ENCODE peak calls at places on chromosomes 5 and 9, in eight cellular contexts. H, N, S, K, A, F, P and U are unnamed samples.

GRCh38 chr9:6645153-6646027 is at the start of gene GLDC:
- DNase-seq in H (no peak), N (peak), S (no peak), K (peak), A (peak), F (no peak), P (peak), U (peak)

GRCh38 chr9:92607088-92607487 is 62.8 kb downstream of the IPPK start:
- DNase-seq in H (no peak), N (no peak), S (peak), K (no peak), A (no peak), F (peak), P (peak), U (no peak)

GRCh38 chr9:125982798-125983406 is 235.7 kb downstream of the PBX3 start:
- DNase-seq in H (no peak), N (no peak), S (no peak), K (no peak), A (no peak), F (no peak), P (no peak), U (no peak)

GRCh38 chr9:17135578-17135904 is 701 bp downstream of the CNTLN start:
- DNase-seq in H (no peak), N (no peak), S (no peak), K (no peak), A (no peak), F (no peak), P (no peak), U (no peak)

GRCh38 chr5:30894811-30895210 is 298.7 kb upstream of the CDH6 start:
- DNase-seq in H (peak), N (no peak), S (no peak), K (no peak), A (no peak), F (peak), P (peak), U (peak)

GRCh38 chr5:65718576-65719310 is 3.2 kb downstream of the SGTB start:
- DNase-seq in H (no peak), N (no peak), S (no peak), K (no peak), A (no peak), F (no peak), P (no peak), U (no peak)

GRCh38 chr9:17130285-17130684 is 4.6 kb upstream of the CNTLN start:
- DNase-seq in H (no peak), N (no peak), S (no peak), K (no peak), A (no peak), F (no peak), P (no peak), U (no peak)

GRCh38 chr9:130940023-130940549 is 1.0 kb upstream of the FIBCD1 start:
- DNase-seq in H (no peak), N (no peak), S (no peak), K (no peak), A (no peak), F (no peak), P (no peak), U (no peak)

GRCh38 chr9:117725426-117725887 is 21.3 kb downstream of the TLR4 start:
- DNase-seq in H (no peak), N (no peak), S (no peak), K (no peak), A (no peak), F (peak), P (no peak), U (no peak)

GRCh38 chr5:82622205-82622604 is 344.1 kb upstream of the RPS23 start:
- DNase-seq in H (no peak), N (no peak), S (no peak), K (no peak), A (no peak), F (no peak), P (no peak), U (no peak)

GRCh38 chr9:73125651-73126050 is 26.0 kb upstream of the ANXA1 start:
- DNase-seq in H (peak), N (no peak), S (no peak), K (no peak), A (no peak), F (peak), P (peak), U (no peak)

GRCh38 chr5:163269624-163270023 is 167.8 kb upstream of the CCNG1 start:
- DNase-seq in H (no peak), N (no peak), S (no peak), K (no peak), A (no peak), F (peak), P (no peak), U (no peak)

GRCh38 chr5:139842321-139842720 is 46.7 kb downstream of the PSD2 start:
- DNase-seq in H (no peak), N (no peak), S (no peak), K (no peak), A (no peak), F (no peak), P (no peak), U (no peak)

GRCh38 chr5:131595088-131596033 is 39.7 kb downstream of the RAPGEF6 start:
- DNase-seq in H (no peak), N (no peak), S (no peak), K (no peak), A (no peak), F (no peak), P (no peak), U (no peak)

GRCh38 chr5:171453056-171453725 is 33.7 kb downstream of the FGF18 start:
- DNase-seq in H (no peak), N (no peak), S (no peak), K (no peak), A (no peak), F (no peak), P (no peak), U (no peak)

GRCh38 chr5:147169399-147169798 is 65.4 kb upstream of the STK32A start:
- DNase-seq in H (peak), N (no peak), S (no peak), K (no peak), A (no peak), F (peak), P (peak), U (peak)

GRCh38 chr9:116737137-116737546 is 50.0 kb downstream of the TRIM32 start:
- DNase-seq in H (peak), N (peak), S (peak), K (peak), A (peak), F (peak), P (peak), U (peak)

GRCh38 chr9:89883401-89884341 is 278.9 kb downstream of the GADD45G start:
- DNase-seq in H (no peak), N (no peak), S (no peak), K (no peak), A (no peak), F (no peak), P (no peak), U (no peak)

GRCh38 chr5:149485655-149486615 is 65.3 kb downstream of the CSNK1A1 start:
- DNase-seq in H (peak), N (peak), S (peak), K (peak), A (peak), F (peak), P (peak), U (peak)

GRCh38 chr5:128036961-128037360 is 46.6 kb upstream of the SLC12A2 start:
- DNase-seq in H (peak), N (no peak), S (no peak), K (no peak), A (no peak), F (peak), P (peak), U (no peak)

GRCh38 chr9:37559855-37560592 is 16.2 kb downstream of the FBXO10 start:
- DNase-seq in H (no peak), N (no peak), S (no peak), K (no peak), A (no peak), F (no peak), P (no peak), U (no peak)

GRCh38 chr9:16337322-16338029 is 533.0 kb downstream of the BNC2 start:
- DNase-seq in H (peak), N (no peak), S (peak), K (no peak), A (peak), F (peak), P (peak), U (peak)

GRCh38 chr5:167143726-167144125 is 1147.7 kb upstream of the WWC1 start:
- DNase-seq in H (no peak), N (no peak), S (no peak), K (no peak), A (no peak), F (no peak), P (no peak), U (no peak)

GRCh38 chr9:75709698-75710097 is 180.8 kb upstream of the PCSK5 start:
- DNase-seq in H (no peak), N (no peak), S (no peak), K (no peak), A (no peak), F (no peak), P (no peak), U (no peak)
- H3K4me3 ChIP-seq in H (no peak), N (no peak), S (no peak), K (no peak), A (no peak), F (no peak), P (no peak), U (no peak)

GRCh38 chr5:14364576-14365472 is 216.8 kb upstream of the OTULINL start:
- DNase-seq in H (peak), N (no peak), S (no peak), K (peak), A (peak), F (no peak), P (peak), U (no peak)
- TF ChIP-seq CTCF in H (peak), N (peak), S (peak), K (peak), A (peak), F (peak), P (peak), U (peak)

GRCh38 chr9:128274245-128274644 is 1.6 kb downstream of the GOLGA2 start:
- DNase-seq in H (no peak), N (no peak), S (no peak), K (no peak), A (no peak), F (no peak), P (no peak), U (no peak)
- H3K4me3 ChIP-seq in H (no peak), N (peak), S (peak), K (no peak), A (peak), F (peak), P (peak), U (no peak)

DNA sequence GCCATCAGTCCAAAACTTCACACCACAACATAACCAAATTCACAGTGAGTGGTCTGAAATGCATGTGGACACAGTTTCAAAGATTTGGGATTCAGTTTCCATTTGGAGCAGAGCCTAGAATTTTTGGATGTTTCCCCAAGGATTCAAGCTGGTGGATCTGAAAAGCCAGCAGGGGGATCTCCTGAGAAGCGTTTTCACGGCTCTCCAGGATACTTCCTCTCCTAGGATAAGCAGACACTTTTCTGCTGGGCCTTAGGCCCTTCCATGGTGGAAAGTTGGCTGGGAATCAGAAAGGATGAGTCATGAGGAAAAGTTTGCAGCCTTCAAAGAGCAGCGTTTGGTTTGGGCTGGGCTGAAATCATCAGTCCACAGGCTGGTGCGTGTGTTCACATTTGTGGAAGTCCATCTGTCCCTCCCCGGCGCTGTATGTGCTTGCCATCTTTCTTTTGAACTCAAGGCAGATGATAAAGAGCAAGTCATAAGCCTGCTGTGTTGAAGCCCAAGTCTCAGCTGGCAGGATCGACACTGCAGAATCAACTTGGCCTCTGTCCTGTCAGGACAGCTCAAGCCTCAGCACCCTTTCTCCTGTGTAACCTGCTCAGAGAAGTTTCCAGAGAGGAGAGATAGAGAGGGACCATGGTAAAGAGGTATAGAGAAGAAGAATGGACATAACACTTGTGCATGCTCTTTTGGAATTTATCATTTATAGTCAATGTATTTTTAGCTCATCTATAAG is 152.6 kb upstream of the MSX2 start:
- DNase-seq in H (peak), N (peak), S (peak), K (no peak), A (peak), F (peak), P (peak), U (peak)
- TF ChIP-seq CTCF in H (no peak), N (peak), S (peak), K (no peak), A (peak), F (peak), P (no peak), U (peak)

GRCh38 chr5:1946776-1947175 is 64.1 kb upstream of the IRX4 start:
- DNase-seq in H (no peak), N (peak), S (no peak), K (no peak), A (no peak), F (no peak), P (no peak), U (no peak)

GRCh38 chr5:1945606-1946005 is 62.9 kb upstream of the IRX4 start:
- DNase-seq in H (no peak), N (no peak), S (no peak), K (no peak), A (no peak), F (no peak), P (no peak), U (no peak)

GRCh38 chr5:1948111-1948510 is 65.4 kb upstream of the IRX4 start:
- DNase-seq in H (no peak), N (no peak), S (no peak), K (no peak), A (no peak), F (no peak), P (peak), U (no peak)

GRCh38 chr5:1944408-1944807 is 61.7 kb upstream of the IRX4 start:
- DNase-seq in H (no peak), N (no peak), S (no peak), K (no peak), A (no peak), F (no peak), P (no peak), U (no peak)

GRCh38 chr5:1946122-1946677 is 63.5 kb upstream of the IRX4 start:
- DNase-seq in H (no peak), N (peak), S (no peak), K (no peak), A (no peak), F (no peak), P (no peak), U (no peak)
- H3K4me3 ChIP-seq in H (no peak), N (peak), S (no peak), K (no peak), A (no peak), F (no peak), P (no peak), U (no peak)

GRCh38 chr9:136779808-136780207 is 11.3 kb upstream of the TMEM141 start:
- DNase-seq in H (no peak), N (no peak), S (no peak), K (no peak), A (no peak), F (no peak), P (no peak), U (no peak)
- TF ChIP-seq CTCF in H (no peak), N (no peak), S (peak), K (no peak), A (peak), F (no peak), P (peak), U (peak)

GRCh38 chr5:1876708-1877433 is 5.9 kb downstream of the IRX4 start:
- DNase-seq in H (no peak), N (no peak), S (no peak), K (no peak), A (no peak), F (no peak), P (no peak), U (no peak)
- H3K4me3 ChIP-seq in H (no peak), N (no peak), S (no peak), K (no peak), A (no peak), F (no peak), P (no peak), U (no peak)